ENCODE peak calls at places on chromosomes 4 and X, in eight cellular contexts. J, W, T, L, H, N, F and M are unnamed samples.

GRCh38 chr4:146643812-146644401 is 5.2 kb downstream of the POU4F2 start:
- DNase-seq in W (peak), F (no peak), L (no peak), N (peak), T (no peak), J (peak), H (no peak), M (peak)

GRCh38 chr4:78650106-78651021 is 98.8 kb downstream of the ANXA3 start:
- DNase-seq in N (peak), H (no peak), W (peak), F (no peak), J (no peak), T (no peak), L (no peak), M (no peak)

GRCh38 chr4:78529569-78530209 is 21.9 kb upstream of the ANXA3 start:
- DNase-seq in H (no peak), F (no peak), W (peak), J (no peak), L (no peak), N (peak), T (no peak), M (no peak)

GRCh38 chrX:2325076-2325784 is 175.5 kb downstream of the DHRSX start:
- DNase-seq in J (no peak), T (peak), N (no peak), W (peak), L (no peak), F (no peak), H (no peak), M (peak)

GRCh38 chrX:50707376-50707775 is 106.6 kb downstream of the SHROOM4 start:
- DNase-seq in J (no peak), T (no peak), L (no peak), H (no peak), W (peak), N (peak), F (no peak), M (peak)

GRCh38 chr4:2186133-2186864 is 55.6 kb downstream of the HAUS3 start:
- DNase-seq in H (no peak), N (peak), L (peak), J (peak), T (peak), F (peak), W (peak), M (peak)

GRCh38 chr4:159284733-159285132 is 181.9 kb downstream of the RAPGEF2 start:
- DNase-seq in T (no peak), N (no peak), F (no peak), W (peak), H (no peak), J (no peak), L (no peak), M (no peak)

GRCh38 chr4:55312491-55313101 is 33.4 kb upstream of the SRD5A3 start:
- DNase-seq in N (peak), H (no peak), T (peak), L (peak), F (peak), W (peak), J (peak), M (peak)

GRCh38 chr4:140372607-140373327 is 679 bp upstream of the SCOC start:
- DNase-seq in T (no peak), H (no peak), F (no peak), W (peak), N (peak), J (peak), L (peak), M (peak)

GRCh38 chr4:108215055-108215454 is 46.3 kb upstream of the LEF1 start:
- DNase-seq in J (no peak), W (peak), N (no peak), H (no peak), L (no peak), F (no peak), T (no peak), M (no peak)

GRCh38 chrX:135707880-135708279 is 5.6 kb upstream of the CT45A1 start:
- DNase-seq in H (peak), L (peak), J (peak), W (peak), T (no peak), N (peak), F (peak), M (peak)

GRCh38 chr4:109816082-109816442 is 500 bp downstream of the GAR1 start:
- DNase-seq in F (peak), L (peak), N (no peak), H (no peak), T (peak), J (peak), W (peak), M (no peak)

GRCh38 chr4:55437356-55437796 is 41.6 kb downstream of the TMEM165 start:
- DNase-seq in J (no peak), F (no peak), N (no peak), L (no peak), H (no peak), T (peak), W (no peak), M (no peak)